ENCODE peak calls at places on chromosomes 13 and 19, in five cellular contexts. W, S, Z, B and V are unnamed samples. For H3K4me1, the result is how much of the 10 kb centered on the place peaks cover.

GRCh38 chr13:110027470-110028240 is 241.3 kb upstream of the IRS2 start:
- DNase-seq in S (no peak), W (no peak), B (no peak), Z (no peak), V (no peak)

GRCh38 chr13:101406787-101407186 is 9.5 kb downstream of the NALCN start:
- DNase-seq in S (no peak), Z (no peak), W (no peak), B (no peak), V (no peak)

GRCh38 chr19:46759817-46760333 is 13.6 kb upstream of the STRN4 start:
- DNase-seq in S (no peak), B (no peak), W (no peak), Z (peak), V (no peak)

GRCh38 chr13:107866007-107866665 is 349.2 kb downstream of the LIG4 start:
- DNase-seq in Z (peak), W (peak), S (no peak), B (no peak), V (no peak)

GRCh38 chr13:103788061-103788652 is 721.9 kb upstream of the SLC10A2 start:
- DNase-seq in S (no peak), W (no peak), Z (no peak), B (peak), V (no peak)

GRCh38 chr19:40716031-40716654 is 543 bp downstream of the COQ8B start:
- DNase-seq in W (peak), B (no peak), S (peak), Z (no peak), V (peak)

GRCh38 chr13:30466841-30467252 is 1.1 kb upstream of the HMGB1 start:
- DNase-seq in S (no peak), Z (no peak), W (no peak), B (no peak), V (no peak)

GRCh38 chr13:75226755-75227435 is 255.1 kb downstream of the TBC1D4 start:
- DNase-seq in W (no peak), B (no peak), Z (peak), S (no peak), V (no peak)

GRCh38 chr13:78732445-78733017 is 73.6 kb upstream of the OBI1 start:
- DNase-seq in Z (no peak), B (no peak), W (no peak), S (no peak), V (no peak)

DNA sequence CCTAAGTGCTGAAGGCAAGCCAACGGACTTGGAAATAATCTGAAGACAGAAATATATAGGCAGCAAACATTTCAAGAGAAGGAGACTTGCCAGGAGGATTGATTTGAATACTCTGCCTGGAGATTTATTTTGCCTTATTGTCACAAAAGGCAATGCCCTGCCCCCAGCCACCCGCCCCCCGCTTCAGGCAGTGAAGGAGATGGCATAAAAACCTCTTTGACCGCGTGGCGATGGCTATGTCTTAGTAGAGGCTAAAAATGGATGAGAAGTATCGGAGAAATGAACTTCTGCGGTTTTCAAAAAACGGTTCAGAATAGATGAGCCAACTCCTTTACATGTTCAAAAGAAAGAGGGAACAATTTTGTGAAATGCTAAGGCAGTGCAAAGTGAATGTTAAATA is 274.5 kb downstream of the TSHZ3 start:
- DNase-seq in Z (no peak), B (no peak), S (no peak), W (no peak), V (no peak)
- H3K4me1 ChIP-seq in Z (under half), B (under half), S (under half), W (under half), V (under half)

DNA sequence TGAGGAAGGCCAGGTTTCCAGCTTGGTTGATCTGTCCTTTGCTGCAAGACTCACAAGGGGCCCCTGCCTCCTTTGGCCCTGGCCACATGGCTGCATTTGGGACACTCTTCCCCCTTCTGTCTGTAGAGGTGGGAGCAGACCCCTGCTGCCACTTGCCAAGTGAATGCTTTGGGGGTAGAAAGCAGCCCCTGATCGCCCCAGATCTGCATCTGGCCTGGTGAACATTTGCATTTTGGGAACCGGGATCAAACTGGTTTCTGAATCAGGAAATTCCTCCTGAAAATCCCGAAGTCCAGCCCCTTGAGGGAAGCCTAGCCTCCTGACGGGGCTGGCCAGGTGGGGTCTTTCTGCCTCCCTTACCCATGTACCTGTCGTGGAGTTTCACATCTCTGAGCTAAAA is 14.9 kb downstream of the DPF1 start:
- DNase-seq in Z (no peak), W (no peak), S (no peak), B (no peak), V (no peak)
- H3K4me3 ChIP-seq in Z (no peak), W (no peak), S (peak), B (no peak), V (peak)

GRCh38 chr19:44903602-44904425 is 1.8 kb upstream of the APOE start:
- DNase-seq in W (peak), S (peak), B (peak), Z (peak), V (no peak)

GRCh38 chr19:44903216-44903601 is 2.4 kb upstream of the APOE start:
- DNase-seq in B (no peak), S (no peak), W (peak), Z (no peak), V (no peak)

GRCh38 chr19:44907613-44908012 is 2.0 kb downstream of the APOE start:
- DNase-seq in W (no peak), Z (no peak), S (no peak), B (no peak), V (no peak)

GRCh38 chr19:44904426-44904994 is 1.1 kb upstream of the APOE start:
- DNase-seq in S (no peak), B (no peak), Z (no peak), W (no peak), V (no peak)

GRCh38 chr19:44905437-44906160 is at the start of gene APOE:
- DNase-seq in S (no peak), W (peak), Z (peak), B (no peak), V (no peak)
- H3K27ac ChIP-seq in S (no peak), W (peak), Z (peak), B (no peak), V (no peak)

GRCh38 chr19:5624154-5624663 is 1.3 kb downstream of the SAFB start:
- DNase-seq in W (peak), Z (peak), S (no peak), B (peak), V (no peak)
- H3K4me1 ChIP-seq in W (under half), Z (under half), S (half or more), B (half or more), V (half or more)